ENCODE peak calls at places on chromosomes 7 and 10, in seven cellular contexts. One of them, this sample, is unnamed.

GRCh38 chr10:100600218-100600617 is 64.5 kb downstream of the HIF1AN start:
- DNase-seq in fibroblast of mammary gland: peak; percentile 8
- DNase-seq in GM23338: no peak
- DNase-seq in stomach: no peak
- DNase-seq in H9: no peak
- DNase-seq in PC-3: peak; percentile 13
- DNase-seq in heart left ventricle: no peak
- DNase-seq in this sample: no peak

GRCh38 chr10:42972946-42973345 is 103.9 kb upstream of the RET start:
- DNase-seq in PC-3: no peak
- DNase-seq in stomach: no peak
- DNase-seq in GM23338: no peak
- DNase-seq in fibroblast of mammary gland: no peak
- DNase-seq in H9: no peak
- DNase-seq in heart left ventricle: no peak
- DNase-seq in this sample: no peak

GRCh38 chr10:49363309-49364031 is 32.4 kb downstream of the DRGX start:
- DNase-seq in stomach: no peak
- DNase-seq in H9: no peak
- DNase-seq in GM23338: no peak
- DNase-seq in fibroblast of mammary gland: no peak
- DNase-seq in PC-3: no peak
- DNase-seq in heart left ventricle: no peak
- DNase-seq in this sample: no peak

GRCh38 chr7:82723411-82723810 is 279.8 kb upstream of the CACNA2D1 start:
- DNase-seq in H9: no peak
- DNase-seq in heart left ventricle: no peak
- DNase-seq in PC-3: peak; percentile 26
- DNase-seq in stomach: no peak
- DNase-seq in GM23338: no peak
- DNase-seq in fibroblast of mammary gland: no peak
- DNase-seq in this sample: no peak

GRCh38 chr10:11663763-11664555 is 52.5 kb upstream of the USP6NL start:
- DNase-seq in heart left ventricle: no peak
- DNase-seq in fibroblast of mammary gland: no peak
- DNase-seq in GM23338: no peak
- DNase-seq in H9: no peak
- DNase-seq in stomach: no peak
- DNase-seq in PC-3: no peak
- DNase-seq in this sample: no peak

GRCh38 chr7:80942261-80943041 is 23.6 kb upstream of the SEMA3C start:
- DNase-seq in heart left ventricle: no peak
- DNase-seq in H9: no peak
- DNase-seq in GM23338: peak; percentile 21
- DNase-seq in PC-3: peak; percentile 95
- DNase-seq in stomach: peak; percentile 31
- DNase-seq in fibroblast of mammary gland: peak; percentile 98
- DNase-seq in this sample: peak; percentile 34

GRCh38 chr7:70720191-70720873 is 411.6 kb upstream of the GALNT17 start:
- DNase-seq in fibroblast of mammary gland: no peak
- DNase-seq in GM23338: peak; percentile 43
- DNase-seq in H9: no peak
- DNase-seq in PC-3: no peak
- DNase-seq in stomach: no peak
- DNase-seq in heart left ventricle: no peak
- DNase-seq in this sample: no peak

GRCh38 chr10:71297343-71297742 is 21.7 kb upstream of the SLC29A3 start:
- DNase-seq in fibroblast of mammary gland: no peak
- DNase-seq in H9: no peak
- DNase-seq in PC-3: no peak
- DNase-seq in stomach: no peak
- DNase-seq in heart left ventricle: no peak
- DNase-seq in GM23338: no peak
- DNase-seq in this sample: no peak

GRCh38 chr10:62992145-62992721 is 140.9 kb upstream of the NRBF2 start:
- DNase-seq in heart left ventricle: no peak
- DNase-seq in PC-3: peak; percentile 100
- DNase-seq in fibroblast of mammary gland: peak; percentile 83
- DNase-seq in GM23338: no peak
- DNase-seq in stomach: no peak
- DNase-seq in H9: no peak
- DNase-seq in this sample: no peak

GRCh38 chr7:116161733-116162132 is 48.6 kb upstream of the TES start:
- DNase-seq in PC-3: no peak
- DNase-seq in heart left ventricle: no peak
- DNase-seq in fibroblast of mammary gland: no peak
- DNase-seq in stomach: no peak
- DNase-seq in GM23338: peak; percentile 80
- DNase-seq in H9: peak; percentile 49
- DNase-seq in this sample: no peak

GRCh38 chr7:116164552-116164951 is 45.8 kb upstream of the TES start:
- DNase-seq in H9: no peak
- DNase-seq in heart left ventricle: no peak
- DNase-seq in PC-3: no peak
- DNase-seq in fibroblast of mammary gland: peak; percentile 64
- DNase-seq in GM23338: no peak
- DNase-seq in stomach: no peak
- DNase-seq in this sample: no peak

GRCh38 chr7:116162236-116162635 is 48.1 kb upstream of the TES start:
- DNase-seq in GM23338: no peak
- DNase-seq in PC-3: no peak
- DNase-seq in H9: no peak
- DNase-seq in heart left ventricle: no peak
- DNase-seq in fibroblast of mammary gland: no peak
- DNase-seq in stomach: no peak
- DNase-seq in this sample: no peak

GRCh38 chr7:116165717-116166116 is 44.6 kb upstream of the TES start:
- DNase-seq in H9: no peak
- DNase-seq in fibroblast of mammary gland: no peak
- DNase-seq in heart left ventricle: no peak
- DNase-seq in PC-3: no peak
- DNase-seq in stomach: no peak
- DNase-seq in GM23338: no peak
- DNase-seq in this sample: no peak

GRCh38 chr7:116162992-116163391 is 47.3 kb upstream of the TES start:
- DNase-seq in fibroblast of mammary gland: no peak
- DNase-seq in GM23338: peak; percentile 57
- DNase-seq in PC-3: peak; percentile 28
- DNase-seq in H9: no peak
- DNase-seq in heart left ventricle: no peak
- DNase-seq in stomach: no peak
- DNase-seq in this sample: no peak
- TF ChIP-seq CTCF in fibroblast of mammary gland: peak; percentile 19
- TF ChIP-seq CTCF in GM23338: peak; percentile 49
- TF ChIP-seq CTCF in PC-3: peak; percentile 57
- TF ChIP-seq CTCF in H9: peak; percentile 20
- TF ChIP-seq CTCF in heart left ventricle: peak; percentile 6
- TF ChIP-seq CTCF in stomach: no peak
- TF ChIP-seq CTCF in this sample: no peak

DNA sequence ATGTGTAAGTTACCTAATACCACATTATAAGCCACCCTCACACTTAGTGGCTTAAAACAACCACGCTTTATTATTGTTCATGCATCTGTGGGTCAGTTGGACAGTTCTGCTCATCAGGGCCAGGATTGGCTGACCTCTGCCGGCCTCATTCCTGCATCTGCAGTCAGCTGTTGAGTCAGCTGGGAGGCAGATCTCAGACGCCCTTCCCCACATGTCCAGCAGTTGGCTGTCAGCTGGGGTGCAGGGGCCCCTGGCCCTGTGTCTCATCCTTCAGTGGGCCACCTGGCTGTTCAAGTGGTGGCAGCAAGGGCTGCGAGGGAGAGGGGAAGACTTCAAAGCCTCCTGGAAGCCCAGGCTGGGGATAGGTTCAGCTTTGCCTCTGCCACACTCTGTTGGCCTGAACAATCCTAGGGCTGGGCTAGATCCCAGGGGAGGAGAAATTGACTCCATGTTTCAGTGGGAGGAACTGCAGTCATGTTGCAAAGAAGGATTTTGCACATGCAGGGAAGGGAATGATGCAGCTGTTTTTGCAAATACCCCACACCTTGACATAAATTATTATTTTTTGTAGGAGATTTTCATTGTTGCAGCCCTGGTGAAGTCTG is 33.1 kb downstream of the TACR2 start:
- DNase-seq in stomach: no peak
- DNase-seq in GM23338: no peak
- DNase-seq in fibroblast of mammary gland: peak; percentile 88
- DNase-seq in heart left ventricle: peak; percentile 75
- DNase-seq in PC-3: no peak
- DNase-seq in H9: no peak
- DNase-seq in this sample: no peak
- TF ChIP-seq CTCF in stomach: no peak
- TF ChIP-seq CTCF in GM23338: no peak
- TF ChIP-seq CTCF in fibroblast of mammary gland: peak; percentile 35
- TF ChIP-seq CTCF in heart left ventricle: no peak
- TF ChIP-seq CTCF in PC-3: peak; percentile 22
- TF ChIP-seq CTCF in H9: peak; percentile 11
- TF ChIP-seq CTCF in this sample: no peak

DNA sequence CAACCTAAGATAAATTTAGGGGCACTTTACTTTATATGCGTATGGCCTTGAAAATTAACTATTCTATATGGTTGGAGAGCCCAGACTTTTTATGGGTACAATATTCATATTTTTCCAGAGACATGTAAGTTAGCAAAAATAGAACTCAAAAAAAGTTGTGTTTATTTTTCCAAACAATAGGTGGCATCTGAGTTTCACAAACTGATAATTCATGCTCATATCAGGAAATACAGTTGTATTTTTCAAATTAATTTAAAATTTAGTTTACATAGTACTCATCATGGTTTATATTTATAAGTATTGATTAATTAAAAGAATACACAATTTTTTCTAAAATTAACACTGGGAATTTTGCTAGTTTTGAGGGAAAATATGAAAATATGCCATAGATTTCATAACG is 34.6 kb downstream of the ANKRD7 start:
- DNase-seq in stomach: no peak
- DNase-seq in GM23338: no peak
- DNase-seq in H9: no peak
- DNase-seq in fibroblast of mammary gland: no peak
- DNase-seq in heart left ventricle: no peak
- DNase-seq in PC-3: peak; percentile 19
- DNase-seq in this sample: no peak
- TF ChIP-seq CTCF in stomach: no peak
- TF ChIP-seq CTCF in GM23338: no peak
- TF ChIP-seq CTCF in H9: no peak
- TF ChIP-seq CTCF in fibroblast of mammary gland: no peak
- TF ChIP-seq CTCF in heart left ventricle: no peak
- TF ChIP-seq CTCF in PC-3: peak; percentile 20
- TF ChIP-seq CTCF in this sample: peak; percentile 15

GRCh38 chr10:58153751-58154150 is 113.9 kb downstream of the IPMK start:
- DNase-seq in heart left ventricle: no peak
- DNase-seq in GM23338: no peak
- DNase-seq in H9: no peak
- DNase-seq in fibroblast of mammary gland: no peak
- DNase-seq in stomach: no peak
- DNase-seq in PC-3: no peak
- DNase-seq in this sample: no peak
- TF ChIP-seq CTCF in heart left ventricle: no peak
- TF ChIP-seq CTCF in GM23338: no peak
- TF ChIP-seq CTCF in H9: no peak
- TF ChIP-seq CTCF in fibroblast of mammary gland: no peak
- TF ChIP-seq CTCF in stomach: no peak
- TF ChIP-seq CTCF in PC-3: no peak
- TF ChIP-seq CTCF in this sample: no peak

GRCh38 chr10:101749033-101749432 is 26.9 kb downstream of the FGF8 start:
- DNase-seq in GM23338: peak; percentile 90
- DNase-seq in stomach: no peak
- DNase-seq in heart left ventricle: no peak
- DNase-seq in H9: peak; percentile 81
- DNase-seq in PC-3: no peak
- DNase-seq in fibroblast of mammary gland: no peak
- DNase-seq in this sample: no peak
- TF ChIP-seq CTCF in GM23338: peak; percentile 61
- TF ChIP-seq CTCF in stomach: no peak
- TF ChIP-seq CTCF in heart left ventricle: no peak
- TF ChIP-seq CTCF in H9: peak; percentile 68
- TF ChIP-seq CTCF in PC-3: peak; percentile 19
- TF ChIP-seq CTCF in fibroblast of mammary gland: no peak
- TF ChIP-seq CTCF in this sample: no peak

DNA sequence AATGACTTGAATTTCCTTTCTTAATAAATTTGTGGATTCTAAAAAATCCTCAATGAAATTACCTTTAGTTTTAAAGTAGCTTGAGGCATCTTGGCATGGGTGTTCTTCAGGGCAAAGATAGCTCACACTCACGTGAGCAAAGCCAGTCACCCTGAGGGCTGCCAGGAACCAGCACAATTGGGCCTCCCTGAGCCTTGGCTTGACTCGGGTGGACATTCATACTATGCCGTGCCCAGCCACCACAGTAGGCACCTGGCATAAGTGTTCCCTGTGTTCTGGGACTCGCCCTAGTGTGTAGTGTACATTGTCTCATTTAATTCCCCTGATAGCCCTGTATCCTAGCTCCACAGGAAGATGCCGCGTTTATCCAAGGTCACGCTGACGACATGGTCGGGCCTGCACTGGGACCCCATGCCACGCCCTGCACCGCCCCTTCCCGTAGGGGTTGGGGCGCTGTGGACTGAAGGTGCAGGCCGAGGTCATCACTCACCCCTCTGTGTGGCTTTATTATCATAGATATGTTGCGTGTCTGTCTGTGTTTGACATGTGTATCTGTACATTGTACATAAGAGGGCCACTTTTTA is 67.7 kb downstream of the DYNC2I1 start:
- DNase-seq in stomach: no peak
- DNase-seq in H9: no peak
- DNase-seq in fibroblast of mammary gland: no peak
- DNase-seq in PC-3: no peak
- DNase-seq in heart left ventricle: no peak
- DNase-seq in GM23338: no peak
- DNase-seq in this sample: no peak
- TF ChIP-seq CTCF in stomach: no peak
- TF ChIP-seq CTCF in H9: no peak
- TF ChIP-seq CTCF in fibroblast of mammary gland: no peak
- TF ChIP-seq CTCF in PC-3: no peak
- TF ChIP-seq CTCF in heart left ventricle: no peak
- TF ChIP-seq CTCF in GM23338: no peak
- TF ChIP-seq CTCF in this sample: no peak